ENCODE peak calls at places on chromosomes 1 and 21, in four cellular contexts. N is stimulated activated CD4-positive, alpha-beta T cell treated with anti-CD3 and anti-CD28 coated beads, Interleukin-4, amount 100 ng/mL, for 1 hour; T is GM12878; C is AG09309. Y is an unnamed sample.

GRCh38 chr1:119409731-119410130 is 5.2 kb upstream of the HSD3B2 start:
- DNase-seq in N (no peak), T (no peak), C (no peak), Y (no peak)

GRCh38 chr1:111216751-111217150 is 10.8 kb upstream of the CHI3L2 start:
- DNase-seq in N (no peak), T (no peak), C (no peak), Y (no peak)

GRCh38 chr1:58143972-58144752 is 402.4 kb downstream of the OMA1 start:
- DNase-seq in N (no peak), T (no peak), C (no peak), Y (no peak)

GRCh38 chr1:41483960-41484844 is at the start of gene EDN2:
- DNase-seq in N (no peak), T (no peak), C (no peak), Y (no peak)

GRCh38 chr21:34078915-34079314 is 5.5 kb downstream of the MRPS6 start:
- DNase-seq in N (no peak), T (no peak), C (no peak), Y (no peak)

GRCh38 chr1:56235909-56236510 is 343.4 kb downstream of the PLPP3 start:
- DNase-seq in N (no peak), T (no peak), C (no peak), Y (no peak)

GRCh38 chr1:206579747-206580437 is 32.4 kb downstream of the EIF2D start:
- DNase-seq in N (peak), T (peak), C (peak), Y (peak)

GRCh38 chr1:185393821-185394220 is 76.8 kb upstream of the IVNS1ABP start:
- DNase-seq in N (no peak), T (no peak), C (no peak), Y (no peak)

GRCh38 chr1:217090073-217090911 is 367.1 kb upstream of the ESRRG start:
- DNase-seq in N (no peak), T (no peak), C (no peak), Y (no peak)

GRCh38 chr1:109273570-109274288 is 9.2 kb downstream of the PSRC1 start:
- DNase-seq in N (no peak), T (no peak), C (no peak), Y (no peak)

GRCh38 chr1:163924041-163924440 is 602.3 kb downstream of the NUF2 start:
- DNase-seq in N (no peak), T (no peak), C (no peak), Y (no peak)

GRCh38 chr1:221998781-221999180 is 256.9 kb upstream of the DUSP10 start:
- DNase-seq in N (no peak), T (no peak), C (no peak), Y (no peak)

GRCh38 chr1:3664700-3665375 is 12.5 kb downstream of the TP73 start:
- DNase-seq in N (no peak), T (no peak), C (no peak), Y (no peak)

GRCh38 chr1:40640314-40641076 is 25.0 kb downstream of the RIMS3 start:
- DNase-seq in N (no peak), T (no peak), C (no peak), Y (no peak)

GRCh38 chr1:114323959-114324825 is 170.5 kb upstream of the SYT6 start:
- DNase-seq in N (no peak), T (no peak), C (no peak), Y (no peak)

GRCh38 chr1:203888807-203889251 is 27.4 kb downstream of the SNRPE start:
- DNase-seq in N (no peak), T (no peak), C (peak), Y (no peak)

GRCh38 chr21:20968391-20968790 is 29.8 kb upstream of the NCAM2 start:
- DNase-seq in N (no peak), T (no peak), C (no peak), Y (no peak)

GRCh38 chr1:152111515-152111968 is 3.7 kb downstream of the TCHH start:
- DNase-seq in N (peak), T (no peak), C (peak), Y (no peak)

Y was measured in GM12864.